ENCODE peak calls at places on chromosomes 12 and 14, in seven cellular contexts. D, K, S, J, B, A and H are unnamed samples.

GRCh38 chr12:92487138-92487485 is 215.7 kb upstream of the PLEKHG7 start:
- DNase-seq in J (no peak), K (no peak), D (no peak), S (no peak), B (no peak), A (no peak), H (no peak)

GRCh38 chr12:123063535-123063934 is 83.1 kb downstream of the ARL6IP4 start:
- DNase-seq in J (no peak), B (peak; percentile 33), S (peak; percentile 38), D (peak; percentile 75), K (no peak), A (no peak), H (no peak)

GRCh38 chr14:22252591-22253178 is 336.3 kb downstream of the DAD1 start:
- DNase-seq in S (no peak), B (no peak), A (no peak), K (no peak), D (no peak), J (no peak), H (no peak)

GRCh38 chr12:120693848-120694247 is 6.9 kb downstream of the MLEC start:
- DNase-seq in J (no peak), S (no peak), A (no peak), B (no peak), K (no peak), D (no peak), H (no peak)

GRCh38 chr12:14416658-14417057 is 51.2 kb downstream of the ATF7IP start:
- DNase-seq in B (peak; percentile 89), K (no peak), J (no peak), D (peak; percentile 75), S (no peak), A (no peak), H (peak; percentile 38)

GRCh38 chr14:27243360-27243759 is 645.5 kb upstream of the NOVA1 start:
- DNase-seq in J (no peak), K (no peak), S (no peak), A (no peak), B (no peak), D (no peak), H (no peak)

GRCh38 chr12:47651368-47652254 is 54.2 kb downstream of the RPAP3 start:
- DNase-seq in J (no peak), B (peak; percentile 93), S (peak; percentile 32), K (peak; percentile 15), A (peak; percentile 12), D (peak; percentile 93), H (peak; percentile 30)

GRCh38 chr12:15163001-15163400 is 58.2 kb downstream of the RERG start:
- DNase-seq in S (no peak), D (no peak), A (no peak), J (no peak), B (no peak), K (peak; percentile 12), H (no peak)

GRCh38 chr12:71639341-71639760 is 24.3 kb downstream of the ZFC3H1 start:
- DNase-seq in K (peak; percentile 7), S (peak; percentile 13), J (no peak), B (peak; percentile 38), D (no peak), A (no peak), H (no peak)

GRCh38 chr12:6627598-6627997 is 8.2 kb downstream of the LPAR5 start:
- DNase-seq in D (no peak), B (peak; percentile 78), J (no peak), K (no peak), A (no peak), S (no peak), H (no peak)

GRCh38 chr12:28237423-28237822 is 47.2 kb downstream of the CCDC91 start:
- DNase-seq in A (no peak), J (no peak), S (no peak), B (peak; percentile 46), D (no peak), K (no peak), H (no peak)

GRCh38 chr12:40697566-40698257 is 5.5 kb downstream of the CNTN1 start:
- DNase-seq in S (no peak), K (peak; percentile 96), J (no peak), A (no peak), D (no peak), B (peak; percentile 16), H (no peak)

GRCh38 chr12:56590237-56590830 is 39.8 kb downstream of the BAZ2A start:
- DNase-seq in D (peak; percentile 67), A (no peak), J (no peak), B (peak; percentile 77), S (no peak), K (no peak), H (no peak)

GRCh38 chr14:65000868-65001600 is 14.3 kb downstream of the FNTB start:
- DNase-seq in J (no peak), D (no peak), S (no peak), K (no peak), A (no peak), B (no peak), H (no peak)

GRCh38 chr14:32201816-32202467 is at the start of gene RNU6-7:
- DNase-seq in K (peak; percentile 38), D (peak; percentile 38), A (peak; percentile 20), B (peak; percentile 83), J (peak; percentile 30), S (no peak), H (peak; percentile 37)

GRCh38 chr14:68444449-68445168 is 348.3 kb downstream of the ZFP36L1 start:
- DNase-seq in S (no peak), D (no peak), A (no peak), J (no peak), K (no peak), B (no peak), H (no peak)

GRCh38 chr12:56989866-56990610 is 16.3 kb downstream of the ZBTB39 start:
- DNase-seq in D (no peak), S (no peak), K (no peak), B (no peak), J (no peak), A (no peak), H (no peak)

GRCh38 chr14:83172363-83172762 is 1638.7 kb upstream of the SEL1L start:
- DNase-seq in S (no peak), D (no peak), K (no peak), J (no peak), B (no peak), A (no peak), H (no peak)

GRCh38 chr14:85421166-85421877 is 108.6 kb upstream of the FLRT2 start:
- DNase-seq in B (peak; percentile 62), S (no peak), A (no peak), K (no peak), J (no peak), D (peak; percentile 65), H (no peak)

GRCh38 chr12:52327830-52328500 is 6.8 kb upstream of the KRT83 start:
- DNase-seq in A (no peak), J (no peak), D (no peak), S (no peak), B (no peak), K (no peak), H (no peak)

GRCh38 chr14:25006961-25007795 is 42.8 kb downstream of the STXBP6 start:
- DNase-seq in D (no peak), K (no peak), B (peak; percentile 24), J (no peak), A (no peak), S (peak; percentile 21), H (no peak)

GRCh38 chr12:51415931-51416330 is 8.7 kb upstream of the SLC4A8 start:
- DNase-seq in K (no peak), S (no peak), B (no peak), D (no peak), J (no peak), A (no peak), H (no peak)

GRCh38 chr14:99749142-99749541 is 44.1 kb upstream of the EML1 start:
- DNase-seq in B (no peak), A (no peak), S (no peak), J (no peak), D (peak; percentile 21), K (no peak), H (no peak)

GRCh38 chr14:104355949-104356737 is 217.8 kb downstream of the KIF26A start:
- DNase-seq in K (no peak), J (no peak), B (no peak), D (no peak), S (no peak), A (no peak), H (no peak)

GRCh38 chr12:46049665-46050064 is 59.3 kb upstream of the SCAF11 start:
- DNase-seq in J (no peak), A (no peak), K (no peak), S (no peak), B (peak; percentile 46), D (no peak), H (no peak)

GRCh38 chr12:132327351-132328171 is 1.8 kb downstream of the GALNT9 start:
- DNase-seq in D (peak; percentile 92), S (peak; percentile 42), B (peak; percentile 10), K (no peak), A (peak; percentile 49), J (no peak), H (no peak)

GRCh38 chr14:50452285-50452684 is 55.6 kb upstream of the CDKL1 start:
- DNase-seq in B (no peak), D (no peak), A (no peak), S (no peak), J (no peak), K (peak; percentile 88), H (no peak)

GRCh38 chr12:73935817-73936216 is 601.8 kb upstream of the ATXN7L3B start:
- DNase-seq in A (no peak), S (no peak), B (peak; percentile 51), J (no peak), K (peak; percentile 60), D (peak; percentile 48), H (no peak)

GRCh38 chr14:103281496-103282231 is 52.4 kb upstream of the EIF5 start:
- DNase-seq in J (no peak), B (peak; percentile 22), S (peak; percentile 62), K (no peak), D (peak; percentile 13), A (no peak), H (no peak)

GRCh38 chr12:99984271-99985128 is at the start of gene ANKS1B:
- DNase-seq in K (peak; percentile 92), A (no peak), J (no peak), B (peak; percentile 43), D (peak; percentile 15), S (peak; percentile 52), H (peak; percentile 10)

GRCh38 chr14:50069325-50069724 is 47.0 kb downstream of the VCPKMT start:
- DNase-seq in A (no peak), B (no peak), K (no peak), J (no peak), D (no peak), S (no peak), H (no peak)

GRCh38 chr12:32896438-32897275 is at the start of gene PKP2:
- DNase-seq in S (peak; percentile 56), J (no peak), B (peak; percentile 67), K (peak; percentile 96), D (no peak), A (no peak), H (no peak)

GRCh38 chr12:28057856-28058615 is 85.5 kb upstream of the PTHLH start:
- DNase-seq in B (no peak), A (no peak), S (no peak), J (no peak), D (no peak), K (no peak), H (no peak)

GRCh38 chr12:50720085-50720484 is 43.8 kb upstream of the ATF1 start:
- DNase-seq in J (no peak), S (no peak), A (no peak), B (no peak), K (no peak), D (no peak), H (no peak)

GRCh38 chr14:76937181-76938091 is 91.1 kb downstream of the IRF2BPL start:
- DNase-seq in S (no peak), K (peak; percentile 74), B (no peak), J (no peak), A (no peak), D (no peak), H (no peak)